ENCODE peak calls at places on chromosomes 13 and 19, in nine cellular contexts. X, N, L, A, M, G, K, T and E are unnamed samples.

GRCh38 chr19:17279436-17279835 is 2.3 kb upstream of the ANKLE1 start:
- DNase-seq in X (no peak), N (no peak), L (no peak), A (no peak), M (no peak), G (no peak), K (no peak), T (no peak), E (no peak)

GRCh38 chr13:30734434-30734833 is 909 bp upstream of the ALOX5AP start:
- DNase-seq in X (no peak), N (no peak), L (no peak), A (no peak), M (no peak), G (no peak), K (no peak), T (no peak), E (no peak)

GRCh38 chr13:23069571-23069970 is 111.2 kb upstream of the SGCG start:
- DNase-seq in X (no peak), N (no peak), L (no peak), A (no peak), M (no peak), G (no peak), K (no peak), T (no peak), E (no peak)

GRCh38 chr13:68099616-68100015 is 869.5 kb upstream of the PCDH9 start:
- DNase-seq in X (no peak), N (no peak), L (no peak), A (no peak), M (no peak), G (no peak), K (no peak), T (no peak), E (no peak)

GRCh38 chr19:36051236-36051635 is 2.8 kb downstream of the THAP8 start:
- DNase-seq in X (no peak), N (peak), L (no peak), A (peak), M (no peak), G (no peak), K (no peak), T (no peak), E (no peak)

GRCh38 chr19:47172666-47173455 is 42.2 kb downstream of the SAE1 start:
- DNase-seq in X (no peak), N (no peak), L (no peak), A (no peak), M (no peak), G (no peak), K (no peak), T (no peak), E (no peak)

GRCh38 chr13:45349438-45349837 is 8.5 kb upstream of the TPT1 start:
- DNase-seq in X (no peak), N (no peak), L (no peak), A (no peak), M (no peak), G (no peak), K (peak), T (no peak), E (no peak)

GRCh38 chr19:2357279-2358206 is 2.5 kb upstream of the TMPRSS9 start:
- DNase-seq in X (no peak), N (no peak), L (no peak), A (no peak), M (no peak), G (no peak), K (no peak), T (no peak), E (no peak)

GRCh38 chr19:19059018-19059836 is 4.6 kb upstream of the SLC25A42 start:
- DNase-seq in X (no peak), N (no peak), L (no peak), A (no peak), M (no peak), G (no peak), K (no peak), T (no peak), E (no peak)

GRCh38 chr13:95185851-95186250 is 115.4 kb downstream of the ABCC4 start:
- DNase-seq in X (no peak), N (no peak), L (no peak), A (no peak), M (peak), G (no peak), K (no peak), T (peak), E (no peak)

GRCh38 chr13:95301135-95301946 is at the start of gene ABCC4:
- DNase-seq in X (peak), N (no peak), L (peak), A (peak), M (peak), G (peak), K (peak), T (peak), E (peak)

GRCh38 chr19:31178833-31179470 is 170.3 kb downstream of the TSHZ3 start:
- DNase-seq in X (no peak), N (no peak), L (no peak), A (no peak), M (no peak), G (no peak), K (no peak), T (peak), E (no peak)

GRCh38 chr13:46896346-46897138 is at the start of gene HTR2A:
- DNase-seq in X (peak), N (no peak), L (no peak), A (peak), M (no peak), G (no peak), K (peak), T (peak), E (peak)

GRCh38 chr19:40716031-40716654 is 543 bp downstream of the COQ8B start:
- DNase-seq in X (no peak), N (peak), L (no peak), A (peak), M (no peak), G (no peak), K (no peak), T (peak), E (no peak)

GRCh38 chr19:28829762-28830161 is 383.2 kb downstream of the UQCRFS1 start:
- DNase-seq in X (peak), N (no peak), L (no peak), A (no peak), M (no peak), G (no peak), K (no peak), T (no peak), E (no peak)

GRCh38 chr19:11410682-11411081 is 8.4 kb downstream of the RGL3 start:
- DNase-seq in X (no peak), N (no peak), L (no peak), A (no peak), M (no peak), G (no peak), K (peak), T (no peak), E (no peak)

GRCh38 chr19:35908977-35909683 is 1.0 kb upstream of the TYROBP start:
- DNase-seq in X (peak), N (no peak), L (no peak), A (no peak), M (no peak), G (no peak), K (peak), T (no peak), E (peak)

GRCh38 chr19:50568321-50569022 is at the start of gene LRRC4B:
- DNase-seq in X (no peak), N (peak), L (no peak), A (peak), M (no peak), G (no peak), K (no peak), T (no peak), E (no peak)

GRCh38 chr13:57666554-57666953 is 35.0 kb downstream of the PCDH17 start:
- DNase-seq in X (no peak), N (no peak), L (no peak), A (peak), M (no peak), G (no peak), K (no peak), T (no peak), E (no peak)

GRCh38 chr13:28503182-28503980 is 8.5 kb upstream of the FLT1 start:
- DNase-seq in X (no peak), N (no peak), L (no peak), A (no peak), M (no peak), G (no peak), K (no peak), T (no peak), E (no peak)

GRCh38 chr13:105196052-105196451 is 1339.4 kb downstream of the EFNB2 start:
- DNase-seq in X (no peak), N (no peak), L (no peak), A (no peak), M (no peak), G (no peak), K (peak), T (no peak), E (no peak)

GRCh38 chr13:113161433-113161832 is 3.0 kb downstream of the PROZ start:
- DNase-seq in X (no peak), N (no peak), L (no peak), A (peak), M (no peak), G (no peak), K (no peak), T (no peak), E (no peak)

GRCh38 chr19:30064021-30064699 is 122.1 kb downstream of the URI1 start:
- DNase-seq in X (no peak), N (peak), L (no peak), A (no peak), M (no peak), G (no peak), K (no peak), T (no peak), E (peak)

GRCh38 chr19:46862504-46862835 is 1.7 kb downstream of the ARHGAP35 start:
- DNase-seq in X (no peak), N (no peak), L (no peak), A (no peak), M (no peak), G (no peak), K (no peak), T (peak), E (no peak)